ENCODE peak calls at places on chromosome X, in four cellular contexts. W is fibroblast of villous mesenchyme, M is fibroblast of pulmonary artery, Q is breast epithelium. R is an unnamed sample.
A peak's percentile ranks its signal among the peaks of the same experiment; 100 is the strongest.

GRCh38 chrX:19888419-19888879 is 1.0 kb upstream of the SH3KBP1 start:
- DNase-seq in M (peak; percentile 82), W (peak; percentile 76), Q (no peak), R (no peak)

GRCh38 chrX:77505227-77505626 is 58.0 kb downstream of the FGF16 start:
- DNase-seq in Q (no peak), M (peak; percentile 73), W (peak; percentile 64), R (no peak)

GRCh38 chrX:135420831-135421230 is 913 bp upstream of the SMIM10L2A start:
- DNase-seq in Q (no peak), M (no peak), W (no peak), R (no peak)

GRCh38 chrX:150690126-150690525 is 3.1 kb upstream of the MTMR1 start:
- DNase-seq in M (peak; percentile 82), W (peak; percentile 47), Q (no peak), R (no peak)

GRCh38 chrX:109537324-109537665 is 651 bp downstream of the NXT2 start:
- DNase-seq in M (peak; percentile 87), Q (peak; percentile 54), W (peak; percentile 83), R (no peak)

GRCh38 chrX:8657883-8658282 is 74.1 kb downstream of the ANOS1 start:
- DNase-seq in Q (no peak), W (no peak), M (no peak), R (no peak)

GRCh38 chrX:10064736-10065135 is 92.0 kb upstream of the CLCN4 start:
- DNase-seq in Q (no peak), W (no peak), M (no peak), R (no peak)

GRCh38 chrX:106999002-106999975 is 723 bp downstream of the MORC4 start:
- DNase-seq in W (peak; percentile 64), M (peak; percentile 64), Q (peak; percentile 28), R (no peak)

GRCh38 chrX:9745417-9746115 is 20.1 kb downstream of the GPR143 start:
- DNase-seq in Q (no peak), M (peak; percentile 91), W (no peak), R (no peak)

GRCh38 chrX:143837444-143837843 is 46.4 kb upstream of the UBE2NL start:
- DNase-seq in W (no peak), M (no peak), Q (no peak), R (no peak)

GRCh38 chrX:109797311-109797975 is 64.4 kb upstream of the ACSL4 start:
- DNase-seq in M (peak; percentile 8), Q (no peak), W (no peak), R (no peak)

GRCh38 chrX:3384330-3384729 is 37.9 kb upstream of the MXRA5 start:
- DNase-seq in W (no peak), Q (no peak), M (no peak), R (no peak)

GRCh38 chrX:46152756-46153155 is 392.5 kb downstream of the ZNF674 start:
- DNase-seq in Q (no peak), M (no peak), W (no peak), R (no peak)

GRCh38 chrX:38426785-38427184 is 74.4 kb downstream of the OTC start:
- DNase-seq in Q (no peak), M (peak; percentile 11), W (no peak), R (no peak)

GRCh38 chrX:121169099-121170035 is 122.0 kb downstream of the GLUD2 start:
- DNase-seq in M (no peak), Q (no peak), W (no peak), R (no peak)

GRCh38 chrX:123873956-123874355 is 14.1 kb downstream of the XIAP start:
- DNase-seq in W (no peak), Q (no peak), M (no peak), R (no peak)

GRCh38 chrX:1518512-1518911 is 18.5 kb downstream of the P2RY8 start:
- DNase-seq in M (no peak), W (no peak), Q (no peak), R (no peak)

DNA sequence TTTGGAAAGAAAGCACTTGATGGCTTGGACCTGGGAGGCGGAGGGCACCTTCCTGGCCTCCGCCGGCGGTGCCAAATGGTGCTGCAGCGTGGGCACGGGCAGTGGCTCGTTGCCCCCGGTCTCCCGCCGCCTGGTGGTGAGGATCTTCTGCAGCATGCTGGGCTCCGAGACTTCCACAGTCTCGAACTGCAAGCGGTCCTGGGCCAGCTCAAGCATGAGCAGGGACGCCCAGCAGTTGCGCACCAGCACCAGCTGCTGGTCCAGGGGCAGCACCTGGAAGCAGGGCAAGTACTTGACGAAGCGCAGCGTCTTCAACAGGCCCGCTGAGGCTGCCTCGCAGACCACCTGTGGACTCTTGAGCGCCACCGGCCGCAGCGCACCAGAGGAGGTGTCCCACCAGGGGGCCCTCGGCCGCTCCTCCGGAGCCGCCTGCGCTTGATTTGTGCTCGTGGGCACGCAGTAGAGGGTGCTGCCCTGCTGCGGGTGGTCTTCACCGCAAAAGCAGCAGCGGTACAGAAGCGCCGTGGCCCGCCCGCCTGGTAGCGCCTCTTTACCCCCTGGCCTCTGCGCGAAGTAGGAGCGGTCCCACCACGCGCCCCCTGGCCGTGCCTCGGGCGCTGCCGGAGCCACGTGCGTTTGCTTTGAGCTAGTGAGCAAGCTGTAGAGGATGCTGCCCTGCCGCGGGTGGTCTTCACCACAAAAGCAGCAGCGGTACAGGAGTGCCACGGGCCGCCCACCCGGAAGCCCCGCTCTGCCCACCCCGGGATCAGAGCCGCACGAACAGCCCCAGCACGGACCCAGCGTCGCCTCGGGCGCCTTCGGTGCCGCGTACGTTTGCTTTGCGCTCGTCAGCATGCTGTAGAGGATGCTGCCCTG is 689 bp downstream of the NR0B1 start:
- DNase-seq in W (no peak), M (peak; percentile 7), Q (no peak), R (peak; percentile 47)
- TF ChIP-seq CTCF in W (peak; percentile 22), M (peak; percentile 11), Q (no peak), R (peak; percentile 65)

GRCh38 chrX:83419030-83419792 is 88.9 kb upstream of the POU3F4 start:
- DNase-seq in M (no peak), W (no peak), Q (no peak), R (no peak)

GRCh38 chrX:83416273-83416672 is 91.8 kb upstream of the POU3F4 start:
- DNase-seq in Q (no peak), W (no peak), M (no peak), R (no peak)
- TF ChIP-seq CTCF in Q (no peak), W (peak; percentile 13), M (no peak), R (no peak)

DNA sequence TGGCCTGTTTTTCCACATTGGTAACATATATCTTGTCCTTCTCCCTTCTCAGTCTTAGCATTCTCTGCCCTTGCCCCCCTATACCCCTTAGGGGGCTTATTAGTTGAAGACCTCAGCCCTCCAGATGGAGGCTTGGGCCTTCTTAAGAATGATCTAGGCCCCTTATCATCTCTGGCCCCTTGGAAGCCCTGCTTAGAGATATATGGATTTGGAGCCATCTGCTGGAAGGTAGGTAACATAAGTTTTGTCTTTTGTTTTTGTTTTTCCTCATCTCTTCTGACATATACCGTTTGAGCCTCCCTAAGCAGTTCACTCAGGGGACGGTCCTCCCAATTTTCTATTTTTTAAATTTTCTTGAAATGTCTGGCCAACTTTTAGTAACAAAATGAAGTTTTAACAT is 48.3 kb upstream of the NAP1L2 start:
- DNase-seq in W (no peak), Q (no peak), M (no peak), R (no peak)
- TF ChIP-seq CTCF in W (no peak), Q (no peak), M (no peak), R (no peak)

DNA sequence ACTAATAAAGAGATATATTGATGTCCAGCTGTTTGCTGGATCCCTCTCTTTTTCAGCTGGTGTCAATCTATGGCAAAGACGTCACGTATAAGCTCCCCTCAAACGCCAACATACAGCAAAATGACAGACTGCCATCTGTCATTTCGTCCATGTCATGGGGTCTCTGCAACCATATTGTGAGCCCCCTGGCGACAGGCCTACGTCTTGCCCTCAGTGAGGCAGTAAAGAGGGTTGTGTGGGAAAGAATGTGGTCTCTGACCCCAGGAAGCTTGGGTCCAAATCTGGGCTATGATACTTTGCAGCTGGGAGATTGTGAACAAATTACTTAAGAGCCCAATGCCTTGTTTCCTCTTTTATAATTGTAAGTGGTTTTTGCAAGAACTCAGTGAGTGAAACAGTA is 7.4 kb downstream of the SUPT20HL2 start:
- DNase-seq in M (peak; percentile 0), Q (no peak), W (peak; percentile 11), R (no peak)
- TF ChIP-seq CTCF in M (no peak), Q (no peak), W (no peak), R (no peak)

GRCh38 chrX:119507206-119507605 is 39.0 kb downstream of the SLC25A5 start:
- DNase-seq in Q (no peak), W (no peak), M (no peak), R (no peak)
- TF ChIP-seq CTCF in Q (no peak), W (no peak), M (no peak), R (no peak)

R was measured in mesothelial cell of epicardium.